ENCODE peak calls at places on chromosomes 3 and 15, in five cellular contexts. K is ovary, G is AG10803, I is endodermal cell, P is WTC11. C is an unnamed sample.

GRCh38 chr3:115217678-115218451 is 70.8 kb upstream of the ZBTB20 start:
- DNase-seq in K (no peak), G (peak; percentile 64), I (peak; percentile 63), P (peak; percentile 20), C (peak; percentile 55)

GRCh38 chr15:46266691-46267090 is 631.9 kb downstream of the SQOR start:
- DNase-seq in K (no peak), G (no peak), I (no peak), P (no peak), C (no peak)

GRCh38 chr3:88003115-88003755 is 55.6 kb downstream of the CGGBP1 start:
- DNase-seq in K (no peak), G (peak; percentile 61), I (no peak), P (no peak), C (peak; percentile 32)

GRCh38 chr15:51708013-51708412 is 26.7 kb downstream of the SCG3 start:
- DNase-seq in K (no peak), G (peak; percentile 13), I (no peak), P (no peak), C (no peak)

GRCh38 chr3:186746008-186746407 is 28.8 kb downstream of the KNG1 start:
- DNase-seq in K (no peak), G (peak; percentile 83), I (peak; percentile 79), P (peak; percentile 35), C (no peak)

GRCh38 chr3:187741403-187742350 is 3.6 kb downstream of the BCL6 start:
- DNase-seq in K (peak; percentile 85), G (peak; percentile 82), I (peak; percentile 82), P (peak; percentile 67), C (peak; percentile 63)

GRCh38 chr3:53243165-53243564 is 12.7 kb downstream of the TKT start:
- DNase-seq in K (peak; percentile 69), G (peak; percentile 85), I (no peak), P (peak; percentile 39), C (peak; percentile 18)

GRCh38 chr3:112074006-112074405 is 12.2 kb upstream of the C3orf52 start:
- DNase-seq in K (no peak), G (peak; percentile 27), I (no peak), P (no peak), C (no peak)

GRCh38 chr3:35664460-35664919 is 25.2 kb downstream of the ARPP21 start:
- DNase-seq in K (peak; percentile 52), G (no peak), I (peak; percentile 68), P (peak; percentile 32), C (no peak)

GRCh38 chr15:63601026-63601726 is 4.0 kb downstream of the FBXL22 start:
- DNase-seq in K (peak; percentile 65), G (peak; percentile 30), I (peak; percentile 70), P (peak; percentile 36), C (peak; percentile 28)

GRCh38 chr3:134458451-134458850 is 27.3 kb downstream of the ANAPC13 start:
- DNase-seq in K (no peak), G (no peak), I (no peak), P (no peak), C (no peak)

GRCh38 chr3:18389108-18389733 is 35.9 kb downstream of the SATB1 start:
- DNase-seq in K (no peak), G (peak; percentile 20), I (no peak), P (no peak), C (peak; percentile 25)
- TF ChIP-seq CTCF in K (peak; percentile 19), G (peak; percentile 68), I (peak; percentile 87), P (peak; percentile 25), C (peak; percentile 83)

GRCh38 chr15:66401130-66402021 is 14.7 kb downstream of the MAP2K1 start:
- DNase-seq in K (no peak), G (no peak), I (peak; percentile 54), P (peak; percentile 28), C (no peak)
- TF ChIP-seq CTCF in K (no peak), G (peak; percentile 23), I (peak; percentile 45), P (no peak), C (no peak)

GRCh38 chr3:152026033-152026556 is 152.7 kb downstream of the SUCNR1 start:
- DNase-seq in K (no peak), G (peak; percentile 77), I (no peak), P (no peak), C (no peak)
- TF ChIP-seq CTCF in K (no peak), G (peak; percentile 53), I (peak; percentile 25), P (no peak), C (no peak)

GRCh38 chr3:3600665-3601340 is 198.4 kb upstream of the LRRN1 start:
- DNase-seq in K (no peak), G (no peak), I (no peak), P (no peak), C (no peak)
- TF ChIP-seq CTCF in K (no peak), G (no peak), I (no peak), P (no peak), C (no peak)

GRCh38 chr15:82960766-82961165 is 8.2 kb upstream of the HOMER2 start:
- DNase-seq in K (no peak), G (no peak), I (no peak), P (no peak), C (no peak)

GRCh38 chr15:82968066-82968465 is 15.5 kb upstream of the HOMER2 start:
- DNase-seq in K (no peak), G (peak; percentile 83), I (no peak), P (no peak), C (no peak)

GRCh38 chr15:82963356-82964341 is 11.1 kb upstream of the HOMER2 start:
- DNase-seq in K (no peak), G (peak; percentile 75), I (no peak), P (no peak), C (no peak)

GRCh38 chr15:82966671-82967071 is 14.2 kb upstream of the HOMER2 start:
- DNase-seq in K (no peak), G (no peak), I (no peak), P (no peak), C (no peak)

DNA sequence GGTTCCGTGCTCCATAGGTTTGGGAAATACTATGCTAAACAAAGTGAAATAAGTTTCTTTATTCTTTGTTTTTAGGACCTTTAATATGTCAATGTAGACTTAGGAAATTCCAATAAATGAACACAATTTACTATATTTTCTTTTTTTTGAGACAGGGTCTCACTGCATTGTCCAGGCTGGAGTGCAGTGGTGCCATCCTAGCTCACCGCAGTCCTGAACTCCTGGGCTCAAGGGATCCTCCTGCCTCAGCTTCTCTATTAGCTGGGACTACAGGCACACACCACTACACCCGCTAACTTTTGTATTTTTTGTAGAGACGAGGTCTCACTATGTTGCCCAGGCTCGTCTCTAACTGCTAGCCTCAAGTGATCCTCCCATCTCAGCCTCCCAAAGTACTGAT is 12.4 kb upstream of the HOMER2 start:
- DNase-seq in K (no peak), G (no peak), I (no peak), P (no peak), C (no peak)
- TF ChIP-seq CTCF in K (no peak), G (no peak), I (no peak), P (no peak), C (no peak)

GRCh38 chr3:165070682-165071081 is 7.6 kb downstream of the SI start:
- DNase-seq in K (no peak), G (no peak), I (peak; percentile 43), P (no peak), C (no peak)
- TF ChIP-seq CTCF in K (no peak), G (no peak), I (peak; percentile 45), P (no peak), C (no peak)

DNA sequence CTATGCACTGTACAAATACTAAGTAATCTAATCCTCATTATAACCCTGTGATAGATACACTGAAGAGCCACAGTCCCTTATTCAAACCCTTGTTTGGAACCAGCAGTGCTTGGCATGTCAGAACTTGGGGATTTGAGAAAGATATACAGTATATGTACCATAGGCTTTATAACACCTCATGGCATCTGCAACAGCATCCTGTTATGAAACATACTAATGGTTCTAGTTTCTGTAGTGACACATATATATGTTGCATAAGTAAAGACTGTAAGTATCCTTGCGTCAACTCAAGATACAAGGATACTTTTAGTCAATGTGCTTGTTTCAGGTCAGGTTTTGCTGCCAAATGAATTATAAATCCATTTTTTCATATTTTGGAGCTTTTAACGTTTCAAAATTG is 58.5 kb downstream of the CCNL1 start:
- DNase-seq in K (no peak), G (no peak), I (no peak), P (no peak), C (no peak)
- TF ChIP-seq CTCF in K (no peak), G (no peak), I (no peak), P (no peak), C (no peak)

GRCh38 chr15:64841258-64842098 is at the start of gene PLEKHO2:
- DNase-seq in K (peak; percentile 97), G (peak; percentile 94), I (peak; percentile 99), P (peak; percentile 98), C (peak; percentile 92)
- TF ChIP-seq CTCF in K (no peak), G (no peak), I (peak; percentile 35), P (no peak), C (peak; percentile 36)

GRCh38 chr3:120039642-120040610 is 54.3 kb downstream of the GSK3B start:
- DNase-seq in K (no peak), G (peak; percentile 3), I (peak; percentile 88), P (peak; percentile 47), C (no peak)
- TF ChIP-seq CTCF in K (no peak), G (no peak), I (peak; percentile 66), P (peak; percentile 59), C (peak; percentile 39)